ENCODE peak calls at places on chromosomes 1 and 21, in nine cellular contexts. N is HCT116; Y is HepG2; K is naive thymus-derived CD8-positive, alpha-beta T cell; I is psoas muscle; M is T-cell; J is left lung; G is activated naive CD8-positive, alpha-beta T cell treated with anti-CD3 and anti-CD28 coated beads, Interleukin-2, amount 10 ng/mL, durations not matched to agents 7 days and 5 days; C is naive B cell. U is an unnamed sample.

GRCh38 chr1:17544951-17545350 is 5.5 kb downstream of the ARHGEF10L start:
- ATAC-seq in N (no peak), Y (no peak), K (no peak), I (peak; percentile 3), M (no peak), J (no peak), G (no peak), C (no peak), U (no peak)

GRCh38 chr1:81801834-81802531 is 1.2 kb downstream of the ADGRL2 start:
- ATAC-seq in N (no peak), Y (peak; percentile 63), K (no peak), I (peak; percentile 39), M (no peak), J (peak; percentile 36), G (no peak), C (no peak), U (no peak)

GRCh38 chr1:41925712-41926111 is 7.0 kb upstream of the HIVEP3 start:
- ATAC-seq in N (peak; percentile 73), Y (no peak), K (no peak), I (no peak), M (peak; percentile 52), J (no peak), G (no peak), C (no peak), U (no peak)

GRCh38 chr21:14722841-14723483 is 176.8 kb upstream of the SAMSN1 start:
- ATAC-seq in N (no peak), Y (no peak), K (no peak), I (no peak), M (no peak), J (no peak), G (peak; percentile 39), C (no peak), U (no peak)

GRCh38 chr1:203197625-203198024 is 11.1 kb upstream of the CHI3L1 start:
- ATAC-seq in N (peak; percentile 34), Y (no peak), K (no peak), I (no peak), M (no peak), J (peak; percentile 37), G (no peak), C (no peak), U (no peak)

GRCh38 chr1:81174052-81174451 is 626.7 kb upstream of the ADGRL2 start:
- ATAC-seq in N (no peak), Y (no peak), K (no peak), I (no peak), M (no peak), J (no peak), G (no peak), C (no peak), U (no peak)

GRCh38 chr21:29342394-29342957 is 43.8 kb downstream of the BACH1 start:
- ATAC-seq in N (no peak), Y (no peak), K (no peak), I (peak; percentile 97), M (no peak), J (peak; percentile 72), G (no peak), C (no peak), U (peak; percentile 84)

GRCh38 chr1:218852541-218852940 is 321.1 kb upstream of the LYPLAL1 start:
- ATAC-seq in N (no peak), Y (no peak), K (no peak), I (no peak), M (no peak), J (no peak), G (no peak), C (no peak), U (no peak)

GRCh38 chr21:45088729-45089128 is 14.3 kb downstream of the ADARB1 start:
- ATAC-seq in N (no peak), Y (no peak), K (no peak), I (peak; percentile 57), M (no peak), J (no peak), G (no peak), C (no peak), U (peak; percentile 14)

GRCh38 chr1:43622901-43623780 is 26.8 kb upstream of the KDM4A start:
- ATAC-seq in N (no peak), Y (no peak), K (no peak), I (no peak), M (no peak), J (no peak), G (no peak), C (no peak), U (no peak)

GRCh38 chr1:10704383-10704882 is 92.0 kb downstream of the CASZ1 start:
- ATAC-seq in N (no peak), Y (peak; percentile 81), K (no peak), I (no peak), M (no peak), J (no peak), G (no peak), C (no peak), U (no peak)

GRCh38 chr1:23380719-23381118 is 11.1 kb upstream of the ZNF436 start:
- ATAC-seq in N (no peak), Y (no peak), K (no peak), I (no peak), M (no peak), J (no peak), G (no peak), C (no peak), U (no peak)

GRCh38 chr21:15415541-15416261 is 314.1 kb upstream of the USP25 start:
- ATAC-seq in N (no peak), Y (no peak), K (no peak), I (no peak), M (no peak), J (no peak), G (no peak), C (no peak), U (no peak)

GRCh38 chr1:47938556-47938955 is 58.6 kb downstream of the TRABD2B start:
- ATAC-seq in N (no peak), Y (no peak), K (no peak), I (no peak), M (no peak), J (no peak), G (no peak), C (no peak), U (no peak)

GRCh38 chr1:179550753-179551682 is 24.7 kb downstream of the NPHS2 start:
- ATAC-seq in N (no peak), Y (no peak), K (no peak), I (peak; percentile 36), M (no peak), J (peak; percentile 44), G (no peak), C (no peak), U (no peak)

GRCh38 chr21:35222541-35222941 is 173.4 kb upstream of the RUNX1 start:
- ATAC-seq in N (no peak), Y (no peak), K (peak; percentile 8), I (peak; percentile 17), M (peak; percentile 15), J (no peak), G (peak; percentile 68), C (no peak), U (no peak)

GRCh38 chr1:12124693-12125421 is 41.9 kb upstream of the TNFRSF1B start:
- ATAC-seq in N (peak; percentile 77), Y (peak; percentile 53), K (peak; percentile 44), I (peak; percentile 83), M (peak; percentile 68), J (peak; percentile 96), G (peak; percentile 31), C (peak; percentile 43), U (no peak)

GRCh38 chr1:90122679-90123340 is 127.9 kb downstream of the ZNF326 start:
- ATAC-seq in N (no peak), Y (no peak), K (no peak), I (no peak), M (no peak), J (no peak), G (no peak), C (no peak), U (no peak)

GRCh38 chr1:43836267-43836951 is 97.2 kb upstream of the ARTN start:
- ATAC-seq in N (peak; percentile 35), Y (peak; percentile 60), K (peak; percentile 97), I (peak; percentile 70), M (peak; percentile 95), J (peak; percentile 22), G (peak; percentile 69), C (peak; percentile 92), U (peak; percentile 80)

GRCh38 chr1:246658567-246658966 is 65.6 kb upstream of the SCCPDH start:
- ATAC-seq in N (no peak), Y (no peak), K (no peak), I (peak; percentile 57), M (no peak), J (no peak), G (no peak), C (no peak), U (no peak)

GRCh38 chr1:214386333-214386732 is 105.4 kb downstream of the SMYD2 start:
- ATAC-seq in N (no peak), Y (no peak), K (no peak), I (no peak), M (no peak), J (no peak), G (no peak), C (no peak), U (no peak)

GRCh38 chr21:34513109-34513675 is 1.2 kb upstream of the KCNE1 start:
- ATAC-seq in N (no peak), Y (no peak), K (no peak), I (no peak), M (no peak), J (no peak), G (no peak), C (no peak), U (no peak)

GRCh38 chr21:16424331-16424749 is 694.6 kb downstream of the USP25 start:
- ATAC-seq in N (no peak), Y (no peak), K (no peak), I (peak; percentile 48), M (no peak), J (peak; percentile 39), G (no peak), C (no peak), U (no peak)

GRCh38 chr1:205276334-205277065 is 45.0 kb downstream of the NUAK2 start:
- ATAC-seq in N (no peak), Y (no peak), K (no peak), I (no peak), M (no peak), J (no peak), G (no peak), C (no peak), U (no peak)

GRCh38 chr1:26553942-26554682 is 24.6 kb downstream of the RPS6KA1 start:
- ATAC-seq in N (no peak), Y (no peak), K (no peak), I (no peak), M (no peak), J (peak; percentile 34), G (no peak), C (no peak), U (no peak)

GRCh38 chr1:200693327-200693726 is 23.6 kb upstream of the DDX59 start:
- ATAC-seq in N (peak; percentile 63), Y (no peak), K (peak; percentile 38), I (no peak), M (no peak), J (no peak), G (no peak), C (no peak), U (no peak)

GRCh38 chr1:183877321-183877720 is 72.4 kb downstream of the RGL1 start:
- ATAC-seq in N (no peak), Y (no peak), K (no peak), I (peak; percentile 77), M (no peak), J (peak; percentile 76), G (no peak), C (no peak), U (no peak)

GRCh38 chr1:85268801-85269585 is 7.4 kb downstream of the BCL10 start:
- ATAC-seq in N (no peak), Y (peak; percentile 29), K (no peak), I (no peak), M (no peak), J (no peak), G (no peak), C (no peak), U (no peak)

GRCh38 chr1:17369466-17369865 is 2.5 kb upstream of the PADI6 start:
- ATAC-seq in N (no peak), Y (no peak), K (no peak), I (no peak), M (no peak), J (no peak), G (no peak), C (no peak), U (no peak)

GRCh38 chr1:10338611-10339010 is 60.3 kb upstream of the PGD start:
- ATAC-seq in N (no peak), Y (no peak), K (no peak), I (no peak), M (no peak), J (no peak), G (no peak), C (no peak), U (no peak)

GRCh38 chr1:212713465-212714136 is 14.0 kb upstream of the BATF3 start:
- ATAC-seq in N (no peak), Y (no peak), K (no peak), I (no peak), M (no peak), J (no peak), G (no peak), C (no peak), U (no peak)

U was measured in activated CD4-positive, CD25-positive, alpha-beta regulatory T cell treated with anti-CD3 and anti-CD28 coated beads, Interleukin-2, amount 50 U/mL, for 24 hours.